ENCODE peak calls at places on chromosomes 1 and 21, in five cellular contexts. One of them, this sample, is unnamed.
A peak's percentile ranks its signal among the peaks of the same experiment; 100 is the strongest.

GRCh38 chr1:224564491-224565084 is 51.5 kb upstream of the CNIH3 start:
- DNase-seq in ELR: peak; percentile 21
- DNase-seq in NCI-H2081: no peak
- DNase-seq in coronary artery: no peak
- DNase-seq in endodermal cell: no peak
- DNase-seq in this sample: no peak

GRCh38 chr1:94796269-94796668 is 23.9 kb upstream of the SLC44A3 start:
- DNase-seq in ELR: no peak
- DNase-seq in NCI-H2081: no peak
- DNase-seq in coronary artery: no peak
- DNase-seq in endodermal cell: no peak
- DNase-seq in this sample: no peak

GRCh38 chr1:32509939-32510338 is 29.3 kb upstream of the ZBTB8A start:
- DNase-seq in ELR: no peak
- DNase-seq in NCI-H2081: no peak
- DNase-seq in coronary artery: no peak
- DNase-seq in endodermal cell: no peak
- DNase-seq in this sample: no peak

GRCh38 chr21:42781981-42782722 is 97.2 kb downstream of the WDR4 start:
- DNase-seq in ELR: no peak
- DNase-seq in NCI-H2081: no peak
- DNase-seq in coronary artery: no peak
- DNase-seq in endodermal cell: no peak
- DNase-seq in this sample: no peak

GRCh38 chr1:226364129-226364899 is 43.6 kb downstream of the PARP1 start:
- DNase-seq in ELR: no peak
- DNase-seq in NCI-H2081: no peak
- DNase-seq in coronary artery: no peak
- DNase-seq in endodermal cell: no peak
- DNase-seq in this sample: no peak

GRCh38 chr1:235996048-235996785 is 68.7 kb downstream of the NID1 start:
- DNase-seq in ELR: no peak
- DNase-seq in NCI-H2081: peak; percentile 86
- DNase-seq in coronary artery: no peak
- DNase-seq in endodermal cell: no peak
- DNase-seq in this sample: no peak

GRCh38 chr1:90480271-90480835 is 236.7 kb downstream of the BARHL2 start:
- DNase-seq in ELR: peak; percentile 1
- DNase-seq in NCI-H2081: no peak
- DNase-seq in coronary artery: no peak
- DNase-seq in endodermal cell: no peak
- DNase-seq in this sample: no peak

GRCh38 chr1:185732941-185733340 is 1.2 kb upstream of the HMCN1 start:
- DNase-seq in ELR: no peak
- DNase-seq in NCI-H2081: no peak
- DNase-seq in coronary artery: no peak
- DNase-seq in endodermal cell: no peak
- DNase-seq in this sample: no peak

GRCh38 chr1:11046270-11046566 is 821 bp downstream of the MASP2 start:
- DNase-seq in ELR: no peak
- DNase-seq in NCI-H2081: no peak
- DNase-seq in coronary artery: no peak
- DNase-seq in endodermal cell: no peak
- DNase-seq in this sample: no peak

GRCh38 chr1:154151311-154151710 is 3.6 kb downstream of the NUP210L start:
- DNase-seq in ELR: no peak
- DNase-seq in NCI-H2081: no peak
- DNase-seq in coronary artery: no peak
- DNase-seq in endodermal cell: no peak
- DNase-seq in this sample: no peak

GRCh38 chr1:203271018-203271743 is 34.1 kb upstream of the BTG2 start:
- DNase-seq in ELR: peak; percentile 76
- DNase-seq in NCI-H2081: no peak
- DNase-seq in coronary artery: no peak
- DNase-seq in endodermal cell: peak; percentile 83
- DNase-seq in this sample: no peak

GRCh38 chr1:5836776-5837440 is 155.3 kb downstream of the NPHP4 start:
- DNase-seq in ELR: no peak
- DNase-seq in NCI-H2081: no peak
- DNase-seq in coronary artery: no peak
- DNase-seq in endodermal cell: no peak
- DNase-seq in this sample: no peak

GRCh38 chr1:92459871-92460320 is 26.8 kb downstream of the GFI1 start:
- DNase-seq in ELR: no peak
- DNase-seq in NCI-H2081: no peak
- DNase-seq in coronary artery: no peak
- DNase-seq in endodermal cell: no peak
- DNase-seq in this sample: no peak

This sample was measured in vagina.